ENCODE peak calls at places on chromosomes 2 and 18, in ten cellular contexts. N is RWPE2; F is transverse colon; Z is GM23248; T is activated CD4-positive, CD25-positive, alpha-beta regulatory T cell treated with anti-CD3 and anti-CD28 coated beads, Interleukin-2, amount 50 U/mL, for 72 hours; S is right atrium auricular region; C is cardiac fibroblast; V is cardiac muscle cell; X is MCF 10A; U is cardiac septum. R is an unnamed sample.

GRCh38 chr2:240455719-240456606 is 20.5 kb downstream of the GPC1 start:
- DNase-seq in S (no peak), T (no peak), C (no peak), F (no peak), V (peak), U (no peak), X (no peak), N (no peak), Z (no peak), R (peak)

GRCh38 chr2:26846334-26846863 is 1.5 kb upstream of the DPYSL5 start:
- DNase-seq in X (peak), F (peak), V (peak), Z (peak), S (no peak), U (no peak), T (peak), N (no peak), C (peak), R (peak)

GRCh38 chr2:157414050-157414449 is 29.8 kb downstream of the CYTIP start:
- DNase-seq in U (no peak), V (no peak), C (no peak), Z (no peak), N (no peak), F (no peak), T (no peak), X (no peak), S (no peak), R (no peak)

GRCh38 chr18:48550101-48550729 is 11.4 kb downstream of the CTIF start:
- DNase-seq in V (no peak), S (no peak), F (no peak), Z (no peak), U (peak), X (no peak), C (no peak), N (no peak), T (no peak), R (no peak)

GRCh38 chr2:232204457-232204931 is 174.1 kb upstream of the ALPP start:
- DNase-seq in X (no peak), S (no peak), T (no peak), U (no peak), Z (peak), N (no peak), F (no peak), C (peak), V (peak), R (no peak)

GRCh38 chr2:189336276-189336975 is 104.8 kb upstream of the WDR75 start:
- DNase-seq in C (peak), F (no peak), T (no peak), Z (peak), N (no peak), S (no peak), U (no peak), X (no peak), V (no peak), R (no peak)

GRCh38 chr2:233381013-233381995 is 27.0 kb downstream of the DGKD start:
- DNase-seq in C (no peak), F (no peak), U (no peak), V (no peak), X (peak), T (no peak), S (no peak), Z (peak), N (no peak), R (no peak)

GRCh38 chr2:99488587-99488998 is 1.2 kb downstream of the REV1 start:
- DNase-seq in N (no peak), U (no peak), C (peak), F (peak), X (peak), T (no peak), S (no peak), V (no peak), Z (peak), R (no peak)

GRCh38 chr2:3636586-3637310 is 21.3 kb upstream of the ALLC start:
- DNase-seq in C (no peak), U (peak), F (no peak), Z (no peak), X (no peak), T (peak), V (no peak), S (no peak), N (peak), R (no peak)

GRCh38 chr2:191938779-191939178 is 91.9 kb upstream of the CAVIN2 start:
- DNase-seq in S (no peak), U (no peak), Z (no peak), F (no peak), C (no peak), X (no peak), V (no peak), T (no peak), N (no peak), R (no peak)

GRCh38 chr2:191382801-191383200 is 137.6 kb downstream of the MYO1B start:
- DNase-seq in U (no peak), V (peak), T (no peak), Z (peak), X (peak), C (peak), N (no peak), F (peak), S (no peak), R (no peak)

GRCh38 chr2:237101118-237101979 is 15.7 kb downstream of the COPS8 start:
- DNase-seq in S (no peak), N (no peak), F (no peak), X (no peak), T (no peak), V (no peak), Z (no peak), C (no peak), U (no peak), R (no peak)

GRCh38 chr18:52341617-52342381 is 1.8 kb downstream of the DCC start:
- DNase-seq in U (no peak), C (no peak), N (no peak), X (no peak), V (peak), F (no peak), S (no peak), Z (peak), T (no peak), R (peak)